ENCODE peak calls at places on chromosomes 5 and 9, in six cellular contexts. I is K562, P is HepG2, N is A549, V is GM12878, X is upper lobe of left lung. C is an unnamed sample.

GRCh38 chr5:78547731-78548189 is 100.8 kb downstream of the LHFPL2 start:
- ATAC-seq in P (no peak), X (peak; percentile 87), V (no peak), N (peak; percentile 48), I (no peak), C (peak; percentile 88)

GRCh38 chr5:38323645-38324295 is 65.4 kb downstream of the EGFLAM start:
- ATAC-seq in X (peak; percentile 92), P (no peak), N (no peak), I (no peak), V (no peak), C (peak; percentile 86)

GRCh38 chr5:98768160-98769005 is 5.1 kb upstream of the RGMB start:
- ATAC-seq in I (peak; percentile 81), N (peak; percentile 68), V (peak; percentile 37), P (peak; percentile 53), X (peak; percentile 65), C (no peak)

GRCh38 chr9:122394265-122395242 is 23.7 kb downstream of the PTGS1 start:
- ATAC-seq in N (peak; percentile 58), I (no peak), X (peak; percentile 93), P (no peak), V (no peak), C (peak; percentile 92)

GRCh38 chr9:135221951-135222631 is 134.6 kb downstream of the OLFM1 start:
- ATAC-seq in P (peak; percentile 56), X (no peak), N (peak; percentile 52), I (no peak), V (peak; percentile 46), C (no peak)

GRCh38 chr9:22009563-22009867 is 410 bp upstream of the CDKN2B start:
- ATAC-seq in N (no peak), V (peak; percentile 57), I (no peak), X (no peak), P (no peak), C (no peak)

GRCh38 chr5:76294573-76294972 is 108.5 kb upstream of the IQGAP2 start:
- ATAC-seq in P (no peak), X (peak; percentile 67), V (peak; percentile 30), I (peak; percentile 35), N (no peak), C (no peak)

GRCh38 chr9:89419978-89420394 is 77.9 kb downstream of the SEMA4D start:
- ATAC-seq in I (no peak), N (no peak), P (no peak), X (no peak), V (peak; percentile 37), C (no peak)

GRCh38 chr9:79817469-79818004 is 245.8 kb downstream of the TLE4 start:
- ATAC-seq in X (no peak), V (peak; percentile 95), N (no peak), P (no peak), I (no peak), C (peak; percentile 36)

GRCh38 chr9:4804531-4805016 is 11.8 kb downstream of the RCL1 start:
- ATAC-seq in P (no peak), N (no peak), V (no peak), I (no peak), X (peak; percentile 14), C (no peak)

GRCh38 chr5:5891350-5891749 is 468.9 kb downstream of the ICE1 start:
- ATAC-seq in I (no peak), P (no peak), V (peak; percentile 56), X (no peak), N (no peak), C (no peak)

GRCh38 chr5:155098433-155098832 is 84.9 kb downstream of the KIF4B start:
- ATAC-seq in V (no peak), P (no peak), N (no peak), X (no peak), I (no peak), C (no peak)

GRCh38 chr9:88090151-88090581 is 48.1 kb downstream of the SPATA31C2 start:
- ATAC-seq in V (no peak), I (no peak), P (no peak), X (peak; percentile 73), N (no peak), C (no peak)

GRCh38 chr5:98372351-98372750 is 401.1 kb upstream of the RGMB start:
- ATAC-seq in N (no peak), X (no peak), P (no peak), I (no peak), V (no peak), C (no peak)

GRCh38 chr5:36059571-36060515 is 6.8 kb downstream of the UGT3A2 start:
- ATAC-seq in N (no peak), X (no peak), P (no peak), I (no peak), V (no peak), C (no peak)

GRCh38 chr5:73668017-73668416 is 42.0 kb downstream of the ARHGEF28 start:
- ATAC-seq in N (no peak), V (peak; percentile 68), P (no peak), I (no peak), X (no peak), C (no peak)

GRCh38 chr5:39198080-39198479 is 21.3 kb downstream of the FYB1 start:
- ATAC-seq in X (no peak), V (no peak), P (peak; percentile 78), I (no peak), N (peak; percentile 15), C (no peak)

GRCh38 chr9:18189876-18190670 is 283.9 kb upstream of the ADAMTSL1 start:
- ATAC-seq in X (no peak), V (no peak), P (no peak), N (no peak), I (no peak), C (no peak)

GRCh38 chr5:14186132-14186830 is 43.1 kb downstream of the TRIO start:
- ATAC-seq in I (no peak), X (peak; percentile 34), V (peak; percentile 45), P (no peak), N (peak; percentile 10), C (peak; percentile 61)

GRCh38 chr5:135993894-135994514 is 34.8 kb upstream of the TGFBI start:
- ATAC-seq in N (peak; percentile 87), I (no peak), P (no peak), X (peak; percentile 75), V (peak; percentile 26), C (peak; percentile 70)

GRCh38 chr9:120490888-120491595 is 88.9 kb downstream of the CDK5RAP2 start:
- ATAC-seq in X (peak; percentile 87), I (no peak), P (no peak), N (no peak), V (peak; percentile 78), C (peak; percentile 69)

GRCh38 chr5:150492621-150493020 is 15.3 kb upstream of the NDST1 start:
- ATAC-seq in V (no peak), I (no peak), X (no peak), N (peak; percentile 65), P (no peak), C (no peak)

GRCh38 chr5:6359941-6360683 is 18.2 kb downstream of the MED10 start:
- ATAC-seq in X (no peak), N (peak; percentile 20), V (no peak), I (peak; percentile 47), P (peak; percentile 59), C (no peak)

GRCh38 chr9:136085815-136086212 is 9.3 kb downstream of the NACC2 start:
- ATAC-seq in I (no peak), X (peak; percentile 55), P (no peak), V (no peak), N (peak; percentile 8), C (peak; percentile 78)

GRCh38 chr5:142847898-142848790 is 78.0 kb downstream of the ARHGAP26 start:
- ATAC-seq in X (no peak), N (peak; percentile 23), V (no peak), P (peak; percentile 43), I (no peak), C (no peak)

GRCh38 chr5:145775893-145776444 is 59.2 kb downstream of the PRELID2 start:
- ATAC-seq in V (no peak), X (peak; percentile 95), I (peak; percentile 40), P (peak; percentile 98), N (peak; percentile 100), C (peak; percentile 94)

GRCh38 chr5:111518747-111519146 is 6.4 kb upstream of the STARD4 start:
- ATAC-seq in N (no peak), V (no peak), I (no peak), X (no peak), P (no peak), C (no peak)

GRCh38 chr5:143372187-143372829 is 31.2 kb downstream of the NR3C1 start:
- ATAC-seq in X (no peak), N (no peak), V (no peak), P (no peak), I (no peak), C (peak; percentile 41)

GRCh38 chr9:98929866-98930265 is 13.8 kb upstream of the COL15A1 start:
- ATAC-seq in X (no peak), N (no peak), V (no peak), P (no peak), I (peak; percentile 41), C (no peak)

GRCh38 chr5:158816306-158816705 is 283.4 kb downstream of the EBF1 start:
- ATAC-seq in N (no peak), I (no peak), V (no peak), P (no peak), X (no peak), C (no peak)
- TF ChIP-seq CTCF in N (no peak), I (no peak), V (no peak), P (no peak), X (no peak), C (no peak)

DNA sequence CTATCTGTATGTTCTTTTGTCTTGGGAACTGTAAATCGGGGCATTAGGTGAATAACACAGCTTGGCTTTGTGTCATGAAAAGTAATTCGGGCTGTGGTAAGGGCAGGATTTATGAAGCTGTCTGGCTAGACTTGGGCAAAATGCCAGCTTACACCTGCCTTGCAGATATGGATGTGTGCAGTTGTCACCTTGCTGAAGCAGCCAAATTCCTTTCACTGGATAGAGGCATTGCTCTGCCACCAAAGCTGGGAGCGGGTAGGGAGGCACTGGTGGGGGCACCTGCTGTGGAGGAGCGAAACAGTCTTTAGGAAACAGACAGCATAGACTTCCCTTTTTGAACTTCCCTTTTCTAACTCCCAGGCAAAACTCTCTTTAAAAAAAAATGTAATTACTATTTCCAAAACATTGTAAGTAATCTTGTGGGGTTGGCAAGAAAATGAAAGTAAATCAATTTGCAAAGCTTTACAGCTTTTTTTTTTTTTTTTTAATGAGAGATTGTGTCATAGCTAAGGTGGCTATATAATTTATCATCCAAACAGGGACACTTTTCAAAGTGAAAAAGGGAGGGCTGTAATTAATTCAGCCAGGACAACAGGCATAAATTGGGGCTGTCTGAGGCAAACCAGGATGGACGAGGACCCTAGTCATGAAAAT is 545.3 kb downstream of the CSNK1G3 start:
- ATAC-seq in I (no peak), P (no peak), N (no peak), X (peak; percentile 77), V (peak; percentile 76), C (no peak)
- TF ChIP-seq EP300 in I (no peak), P (no peak), N (no peak), X (no peak), V (no peak), C (no peak)

GRCh38 chr5:179111267-179112207 is 51.4 kb downstream of the ZNF354C start:
- ATAC-seq in P (no peak), N (no peak), V (no peak), I (no peak), X (no peak), C (no peak)
- H3K9me3 ChIP-seq in P (no peaks in the 10 kb centered on the region), N (peaks cover 22% of the 10 kb centered on the region), V (no peaks in the 10 kb centered on the region), I (no peaks in the 10 kb centered on the region), X (peaks cover 58% of the 10 kb centered on the region), C (peaks cover 96% of the 10 kb centered on the region)

DNA sequence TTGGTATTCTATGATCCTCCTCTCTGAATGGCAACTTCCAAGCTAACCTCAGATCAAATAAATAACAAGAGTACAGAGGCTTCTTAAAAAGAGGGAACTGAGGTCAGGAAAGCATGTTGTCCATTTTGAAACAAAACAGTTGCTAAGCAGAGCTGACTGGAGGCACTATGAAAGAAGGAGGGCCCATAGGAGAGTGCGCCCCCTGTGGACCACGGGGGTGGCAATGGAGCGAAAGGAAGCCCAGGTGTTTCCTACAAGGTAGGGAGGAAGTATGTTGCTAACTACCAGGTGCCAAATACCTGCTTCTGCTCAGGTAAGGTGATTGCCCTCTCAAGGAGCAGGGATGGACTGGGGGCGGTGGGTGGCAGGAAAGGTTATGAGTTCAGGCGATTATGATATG is 101.8 kb upstream of the MAST4 start:
- ATAC-seq in N (no peak), I (peak; percentile 76), X (no peak), P (peak; percentile 32), V (peak; percentile 34), C (no peak)
- TF ChIP-seq CTCF in N (no peak), I (peak; percentile 26), X (no peak), P (peak; percentile 24), V (peak; percentile 20), C (no peak)